ENCODE peak calls at places on chromosomes 5 and 9, in ten cellular contexts. N is spleen, Z is GM12865, C is HCT116, J is breast epithelium, O is IMR-90, F is HFFc6, S is WTC11, E is left ventricle myocardium inferior, B is cardiac fibroblast. P is an unnamed sample.

GRCh38 chr9:114606597-114607207 is 4.4 kb upstream of the TMEM268 start:
- DNase-seq in O (peak), N (no peak), J (no peak), F (peak), B (peak), E (no peak), C (no peak), Z (no peak), S (no peak), P (no peak)

GRCh38 chr5:40677456-40677855 is 2.3 kb upstream of the PTGER4 start:
- DNase-seq in S (no peak), B (no peak), C (no peak), J (no peak), O (no peak), Z (no peak), N (no peak), E (no peak), F (no peak), P (no peak)

GRCh38 chr5:1511651-1512540 is 11.9 kb downstream of the LPCAT1 start:
- DNase-seq in C (peak), J (no peak), S (peak), Z (peak), B (peak), N (peak), F (peak), O (peak), E (peak), P (no peak)

GRCh38 chr5:31585519-31586270 is 53.2 kb upstream of the PDZD2 start:
- DNase-seq in C (no peak), N (no peak), F (no peak), J (no peak), O (peak), B (no peak), E (no peak), S (no peak), Z (no peak), P (no peak)

GRCh38 chr5:176742246-176743105 is 67.9 kb upstream of the UNC5A start:
- DNase-seq in S (no peak), Z (no peak), B (no peak), N (peak), J (no peak), O (no peak), E (no peak), C (no peak), F (no peak), P (no peak)

GRCh38 chr5:151719228-151719861 is 32.6 kb upstream of the SPARC start:
- DNase-seq in F (peak), O (peak), B (peak), Z (peak), E (no peak), J (no peak), C (no peak), N (no peak), S (peak), P (peak)

GRCh38 chr9:26324787-26325186 is 567.8 kb downstream of the CAAP1 start:
- DNase-seq in N (no peak), E (no peak), S (no peak), C (no peak), Z (no peak), F (no peak), J (no peak), O (peak), B (no peak), P (no peak)

GRCh38 chr5:86757824-86758223 is 140.1 kb downstream of the COX7C start:
- DNase-seq in E (no peak), O (peak), Z (no peak), B (no peak), J (no peak), F (no peak), S (no peak), N (no peak), C (peak), P (no peak)

GRCh38 chr5:42225009-42225408 is 198.2 kb upstream of the GHR start:
- DNase-seq in J (no peak), B (no peak), S (no peak), O (no peak), E (no peak), F (no peak), C (no peak), Z (no peak), N (no peak), P (no peak)

GRCh38 chr5:42230839-42231238 is 192.4 kb upstream of the GHR start:
- DNase-seq in N (no peak), S (no peak), E (no peak), Z (no peak), O (no peak), C (no peak), F (no peak), B (no peak), J (no peak), P (no peak)

GRCh38 chr5:42228279-42228678 is 195.0 kb upstream of the GHR start:
- DNase-seq in N (no peak), S (no peak), J (no peak), O (no peak), B (peak), F (no peak), C (no peak), Z (no peak), E (no peak), P (no peak)
- TF ChIP-seq CTCF in N (no peak), S (no peak), J (no peak), O (no peak), B (peak), F (no peak), C (no peak), Z (no peak), E (peak), P (no peak)

GRCh38 chr9:124894035-124894740 is 32.3 kb downstream of the ARPC5L start:
- DNase-seq in C (no peak), E (no peak), B (peak), J (no peak), O (no peak), Z (no peak), S (no peak), N (no peak), F (no peak), P (no peak)

GRCh38 chr9:124899845-124900244 is 37.9 kb downstream of the ARPC5L start:
- DNase-seq in C (no peak), N (no peak), E (no peak), O (no peak), S (no peak), F (no peak), J (no peak), Z (no peak), B (no peak), P (no peak)

GRCh38 chr9:124897570-124898460 is 35.9 kb downstream of the ARPC5L start:
- DNase-seq in Z (no peak), C (no peak), E (no peak), N (no peak), B (no peak), O (peak), S (no peak), J (no peak), F (no peak), P (no peak)

GRCh38 chr9:124890179-124890578 is 28.2 kb downstream of the ARPC5L start:
- DNase-seq in E (no peak), F (no peak), J (no peak), Z (no peak), N (no peak), B (no peak), O (no peak), C (no peak), S (no peak), P (no peak)

GRCh38 chr9:124894741-124895170 is 32.8 kb downstream of the ARPC5L start:
- DNase-seq in N (no peak), C (peak), Z (peak), S (peak), E (no peak), B (peak), O (peak), F (peak), J (no peak), P (peak)
- TF ChIP-seq CTCF in N (no peak), C (peak), Z (peak), S (no peak), E (peak), B (peak), O (peak), F (peak), J (peak), P (peak)

DNA sequence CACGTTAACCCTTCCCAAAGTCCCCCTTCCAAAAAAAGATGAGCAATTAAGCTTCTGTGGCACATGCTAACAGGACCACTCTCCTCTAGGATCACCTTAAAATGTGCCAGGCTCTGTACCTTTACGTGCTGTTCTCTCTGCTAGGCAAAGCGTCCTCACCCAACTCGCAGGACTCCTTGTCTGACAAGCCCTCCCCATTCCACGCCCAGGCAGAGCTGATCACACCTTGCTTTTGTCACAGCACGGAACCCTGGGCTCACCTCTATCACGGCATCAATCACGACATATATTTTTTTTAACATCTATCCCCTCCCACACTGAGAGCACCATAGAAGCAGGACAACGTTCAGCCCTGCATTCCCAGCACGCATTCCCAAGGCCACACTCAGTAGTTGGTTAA is 47.1 kb downstream of the CDK5RAP2 start:
- DNase-seq in S (no peak), O (no peak), B (no peak), C (no peak), J (no peak), F (no peak), Z (no peak), N (no peak), E (no peak), P (no peak)
- TF ChIP-seq CTCF in S (no peak), O (no peak), B (no peak), C (no peak), J (no peak), F (no peak), Z (no peak), N (no peak), E (no peak), P (no peak)

DNA sequence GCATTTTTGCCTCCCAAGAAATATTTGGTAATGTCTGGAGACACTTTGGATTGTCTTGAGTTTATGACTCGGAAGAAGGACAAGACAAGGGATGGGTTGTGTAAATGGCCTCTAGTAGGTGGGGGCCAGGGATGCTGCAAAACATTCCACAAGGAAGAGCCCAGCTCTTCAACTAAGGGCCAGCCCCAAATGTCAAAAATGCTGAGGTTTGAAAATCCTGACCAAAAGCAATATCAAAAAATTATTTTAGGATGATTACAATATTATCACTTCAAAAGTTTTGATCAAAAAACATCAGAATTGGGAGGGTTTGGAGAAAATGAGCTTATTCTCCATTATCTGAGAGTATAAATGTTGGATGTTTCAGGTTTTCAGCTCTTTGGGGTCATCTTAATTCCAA is 248.9 kb upstream of the SLC24A2 start:
- DNase-seq in C (no peak), S (no peak), E (no peak), F (no peak), B (no peak), J (no peak), N (no peak), Z (no peak), O (no peak), P (no peak)
- TF ChIP-seq CTCF in C (no peak), S (no peak), E (no peak), F (no peak), B (no peak), J (no peak), N (no peak), Z (no peak), O (no peak), P (no peak)

GRCh38 chr9:35035851-35036701 is 36.3 kb downstream of the VCP start:
- DNase-seq in F (no peak), O (peak), Z (no peak), N (peak), J (no peak), S (peak), C (no peak), E (peak), B (peak), P (peak)
- TF ChIP-seq CTCF in F (no peak), O (no peak), Z (no peak), N (no peak), J (no peak), S (no peak), C (no peak), E (no peak), B (no peak), P (no peak)

GRCh38 chr9:96453625-96454024 is 3.7 kb downstream of the HABP4 start:
- DNase-seq in Z (peak), S (no peak), B (peak), C (no peak), N (no peak), J (no peak), F (peak), O (peak), E (no peak), P (peak)
- TF ChIP-seq CTCF in Z (peak), S (no peak), B (peak), C (peak), N (no peak), J (peak), F (peak), O (peak), E (peak), P (peak)

GRCh38 chr9:21153688-21154608 is 12.3 kb upstream of the IFNW1 start:
- DNase-seq in J (no peak), N (no peak), E (no peak), C (peak), Z (peak), S (no peak), F (no peak), B (peak), O (peak), P (peak)
- TF ChIP-seq CTCF in J (no peak), N (no peak), E (peak), C (peak), Z (peak), S (no peak), F (peak), B (no peak), O (no peak), P (peak)

GRCh38 chr5:179986328-179986727 is 78.6 kb upstream of the TBC1D9B start:
- DNase-seq in Z (no peak), B (peak), N (no peak), E (no peak), S (no peak), F (no peak), O (no peak), J (no peak), C (no peak), P (no peak)
- TF ChIP-seq CTCF in Z (no peak), B (no peak), N (no peak), E (peak), S (no peak), F (no peak), O (no peak), J (no peak), C (no peak), P (no peak)

GRCh38 chr9:32350682-32351081 is 33.8 kb upstream of the ACO1 start:
- DNase-seq in B (peak), S (no peak), N (no peak), Z (no peak), J (no peak), O (peak), F (peak), E (no peak), C (peak), P (no peak)

GRCh38 chr9:32348289-32348688 is 36.2 kb upstream of the ACO1 start:
- DNase-seq in C (no peak), S (no peak), J (no peak), N (no peak), Z (no peak), O (no peak), E (no peak), B (peak), F (no peak), P (no peak)

DNA sequence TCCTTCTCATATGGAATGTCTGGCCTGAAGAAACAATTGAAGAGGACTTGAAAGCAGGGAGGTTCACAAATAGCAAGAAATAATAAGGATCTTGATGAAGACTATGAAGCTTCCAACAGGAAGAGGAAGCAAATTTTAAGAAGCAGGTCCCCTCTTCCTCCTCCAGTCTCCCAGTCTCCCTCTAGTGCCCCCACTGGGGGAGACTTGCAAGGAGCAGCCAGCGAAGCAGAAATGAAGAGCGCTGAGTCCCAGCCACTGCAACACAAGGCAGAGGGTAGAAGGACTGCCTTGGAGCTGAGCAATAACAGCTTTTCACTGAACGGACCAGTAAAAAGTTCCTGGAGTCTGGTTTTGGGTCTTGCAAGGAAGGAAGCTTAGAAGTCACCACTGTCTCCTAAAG is 32.6 kb upstream of the ACO1 start:
- DNase-seq in Z (no peak), J (no peak), C (peak), F (no peak), E (no peak), B (peak), N (no peak), S (peak), O (peak), P (no peak)
- TF ChIP-seq CTCF in Z (peak), J (no peak), C (peak), F (peak), E (no peak), B (peak), N (no peak), S (peak), O (no peak), P (no peak)

GRCh38 chr9:69601698-69602097 is 70.5 kb downstream of the APBA1 start:
- DNase-seq in O (no peak), S (no peak), C (no peak), B (no peak), Z (no peak), E (no peak), N (no peak), J (no peak), F (no peak), P (no peak)
- TF ChIP-seq CTCF in O (no peak), S (no peak), C (no peak), B (no peak), Z (no peak), E (no peak), N (no peak), J (no peak), F (no peak), P (no peak)